ENCODE peak calls at places on chromosomes 5 and 9, in seven cellular contexts. E is tibial nerve, W is body of pancreas, Q is spleen, P is adrenal gland, D is thyroid gland, J is HCT116. S is an unnamed sample.

GRCh38 chr9:88388886-88389617 is 808 bp downstream of the SPIN1 start:
- DNase-seq in J (peak; percentile 15), P (peak; percentile 79), E (no peak), Q (peak; percentile 90), D (peak; percentile 66), W (peak; percentile 52), S (peak; percentile 38)

GRCh38 chr5:150599917-150600511 is 40.4 kb upstream of the SYNPO start:
- DNase-seq in E (peak; percentile 40), Q (peak; percentile 78), J (no peak), W (peak; percentile 87), D (peak; percentile 79), P (peak; percentile 88), S (peak; percentile 86)

GRCh38 chr5:90934738-90935137 is 376.1 kb downstream of the ADGRV1 start:
- DNase-seq in P (no peak), E (no peak), W (no peak), Q (no peak), D (no peak), J (no peak), S (no peak)

GRCh38 chr9:86718373-86718772 is 228.9 kb downstream of the GAS1 start:
- DNase-seq in E (no peak), P (no peak), Q (no peak), D (no peak), J (no peak), W (no peak), S (no peak)

GRCh38 chr5:173538654-173539053 is 77.8 kb downstream of the BOD1 start:
- DNase-seq in J (no peak), P (no peak), E (no peak), D (no peak), Q (no peak), W (no peak), S (no peak)

GRCh38 chr5:135248801-135249231 is 150.2 kb downstream of the MACROH2A1 start:
- DNase-seq in P (peak; percentile 19), J (no peak), Q (peak; percentile 53), D (no peak), E (no peak), W (no peak), S (peak; percentile 17)

GRCh38 chr9:136946893-136947891 is 2.1 kb downstream of the C8G start:
- DNase-seq in E (no peak), D (peak; percentile 55), Q (peak; percentile 80), W (no peak), J (no peak), P (no peak), S (no peak)

GRCh38 chr5:10775646-10776045 is 14.6 kb upstream of the DAP start:
- DNase-seq in J (no peak), P (no peak), D (no peak), Q (no peak), E (no peak), W (no peak), S (no peak)

GRCh38 chr5:100667021-100667671 is 132.0 kb downstream of the FAM174A start:
- DNase-seq in P (no peak), W (no peak), Q (no peak), D (no peak), J (no peak), E (no peak), S (no peak)

GRCh38 chr5:126108505-126108904 is 314.7 kb upstream of the GRAMD2B start:
- DNase-seq in W (no peak), D (no peak), J (no peak), Q (no peak), P (no peak), E (no peak), S (no peak)

GRCh38 chr5:116032094-116032517 is at the start of gene ARL14EPL:
- DNase-seq in W (peak; percentile 31), Q (no peak), P (peak; percentile 62), J (peak; percentile 99), E (no peak), D (peak; percentile 12), S (peak; percentile 35)

DNA sequence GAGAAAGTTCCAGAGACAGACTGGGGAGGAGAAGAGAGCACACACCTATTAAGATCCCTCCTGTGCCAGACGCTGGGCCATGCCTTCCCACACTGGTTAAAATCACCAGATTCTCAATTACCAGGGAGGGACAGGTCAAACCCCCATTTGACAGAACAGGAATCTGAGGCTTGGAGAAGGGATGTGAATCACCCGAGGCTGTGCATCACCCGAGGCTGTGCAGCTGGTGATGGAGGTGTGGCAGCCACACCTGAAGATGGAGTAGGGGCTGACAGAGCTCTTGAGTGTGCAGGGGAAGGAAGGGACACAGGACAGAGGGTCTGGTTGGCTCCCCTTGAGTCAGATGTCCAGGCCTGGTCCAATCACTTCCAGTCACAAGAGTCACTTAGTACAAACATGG is 70.6 kb downstream of the LMX1B start:
- DNase-seq in W (no peak), P (no peak), J (no peak), Q (no peak), E (no peak), D (no peak), S (no peak)
- H3K27me3 ChIP-seq in W (peaks cover 20% of the 10 kb centered on the region), P (peaks cover 41% of the 10 kb centered on the region), J (no peaks in the 10 kb centered on the region), Q (peaks cover 32% of the 10 kb centered on the region), E (no peaks in the 10 kb centered on the region), D (no peaks in the 10 kb centered on the region), S (peaks cover 100% of the 10 kb centered on the region)

GRCh38 chr5:142012792-142013388 is at the start of gene GNPDA1:
- DNase-seq in J (peak; percentile 49), P (peak; percentile 86), D (peak; percentile 87), W (peak; percentile 87), E (peak; percentile 66), Q (peak; percentile 96), S (peak; percentile 88)
- TF ChIP-seq POLR2A in J (peak; percentile 75), P (peak; percentile 66), D (no peak), W (peak; percentile 58), E (peak; percentile 91), Q (no peak), S (no peak)

GRCh38 chr5:14406554-14406849 is 175.1 kb upstream of the OTULINL start:
- DNase-seq in J (no peak), E (no peak), W (no peak), Q (no peak), P (no peak), D (no peak), S (no peak)

GRCh38 chr5:14405706-14406553 is 175.7 kb upstream of the OTULINL start:
- DNase-seq in E (no peak), P (no peak), J (no peak), W (peak; percentile 47), D (no peak), Q (no peak), S (no peak)

GRCh38 chr5:14405267-14405666 is 176.3 kb upstream of the OTULINL start:
- DNase-seq in Q (no peak), W (no peak), J (no peak), P (no peak), E (no peak), D (no peak), S (no peak)

GRCh38 chr5:14407051-14407450 is 174.5 kb upstream of the OTULINL start:
- DNase-seq in E (no peak), W (no peak), D (no peak), J (no peak), P (no peak), Q (no peak), S (no peak)

DNA sequence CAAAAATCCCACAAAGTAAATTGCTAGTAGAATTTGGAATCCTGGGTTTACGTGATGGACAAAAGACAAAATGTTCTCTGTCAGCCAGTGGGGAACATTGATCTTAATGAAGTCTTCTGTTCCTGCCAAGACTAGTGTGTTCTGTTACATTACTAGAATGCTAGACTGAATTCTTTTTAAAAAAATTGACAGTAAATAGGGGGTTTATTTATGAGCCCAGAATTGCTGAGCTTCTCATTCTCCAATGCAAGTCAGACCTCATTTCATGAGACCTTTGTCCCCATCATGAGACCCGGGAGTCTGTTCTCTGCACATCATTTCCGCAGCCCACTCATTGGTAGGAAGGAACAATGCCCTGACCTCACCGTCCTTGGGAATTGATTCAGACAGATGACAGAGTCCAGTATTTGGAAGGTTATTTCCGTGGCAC is 173.8 kb upstream of the OTULINL start:
- DNase-seq in J (no peak), W (peak; percentile 46), Q (no peak), D (no peak), E (no peak), P (peak; percentile 54), S (no peak)
- H3K27me3 ChIP-seq in J (no peaks in the 10 kb centered on the region), W (no peaks in the 10 kb centered on the region), Q (no peaks in the 10 kb centered on the region), D (no peaks in the 10 kb centered on the region), E (no peaks in the 10 kb centered on the region), P (no peaks in the 10 kb centered on the region), S (no peaks in the 10 kb centered on the region)

GRCh38 chr9:74952281-74953151 is at the start of gene C9orf40:
- DNase-seq in D (peak; percentile 86), W (peak; percentile 91), J (peak; percentile 81), P (peak; percentile 92), E (peak; percentile 78), Q (peak; percentile 100), S (peak; percentile 91)
- TF ChIP-seq POLR2A in D (no peak), W (peak; percentile 48), J (no peak), P (no peak), E (peak; percentile 29), Q (no peak), S (no peak)

GRCh38 chr5:143399616-143400540 is 3.6 kb downstream of the NR3C1 start:
- DNase-seq in D (no peak), J (no peak), Q (no peak), W (no peak), E (no peak), P (no peak), S (no peak)
- H3K27me3 ChIP-seq in D (no peaks in the 10 kb centered on the region), J (no peaks in the 10 kb centered on the region), Q (no peaks in the 10 kb centered on the region), W (no peaks in the 10 kb centered on the region), E (no peaks in the 10 kb centered on the region), P (no peaks in the 10 kb centered on the region), S (no peaks in the 10 kb centered on the region)

GRCh38 chr9:123265833-123266232 is 2.6 kb downstream of the STRBP start:
- DNase-seq in W (no peak), J (no peak), D (no peak), E (no peak), P (no peak), Q (no peak), S (no peak)

GRCh38 chr9:123268950-123269302 is 540 bp upstream of the STRBP start:
- DNase-seq in P (no peak), E (no peak), Q (no peak), D (no peak), J (no peak), W (no peak), S (no peak)

GRCh38 chr9:123268240-123268949 is at the start of gene STRBP:
- DNase-seq in P (peak; percentile 88), J (peak; percentile 74), E (peak; percentile 80), W (peak; percentile 94), D (peak; percentile 94), Q (peak; percentile 98), S (peak; percentile 95)

GRCh38 chr9:123267481-123268239 is 726 bp downstream of the STRBP start:
- DNase-seq in E (no peak), D (peak; percentile 38), Q (peak; percentile 84), W (peak; percentile 15), P (peak; percentile 28), J (no peak), S (peak; percentile 32)

DNA sequence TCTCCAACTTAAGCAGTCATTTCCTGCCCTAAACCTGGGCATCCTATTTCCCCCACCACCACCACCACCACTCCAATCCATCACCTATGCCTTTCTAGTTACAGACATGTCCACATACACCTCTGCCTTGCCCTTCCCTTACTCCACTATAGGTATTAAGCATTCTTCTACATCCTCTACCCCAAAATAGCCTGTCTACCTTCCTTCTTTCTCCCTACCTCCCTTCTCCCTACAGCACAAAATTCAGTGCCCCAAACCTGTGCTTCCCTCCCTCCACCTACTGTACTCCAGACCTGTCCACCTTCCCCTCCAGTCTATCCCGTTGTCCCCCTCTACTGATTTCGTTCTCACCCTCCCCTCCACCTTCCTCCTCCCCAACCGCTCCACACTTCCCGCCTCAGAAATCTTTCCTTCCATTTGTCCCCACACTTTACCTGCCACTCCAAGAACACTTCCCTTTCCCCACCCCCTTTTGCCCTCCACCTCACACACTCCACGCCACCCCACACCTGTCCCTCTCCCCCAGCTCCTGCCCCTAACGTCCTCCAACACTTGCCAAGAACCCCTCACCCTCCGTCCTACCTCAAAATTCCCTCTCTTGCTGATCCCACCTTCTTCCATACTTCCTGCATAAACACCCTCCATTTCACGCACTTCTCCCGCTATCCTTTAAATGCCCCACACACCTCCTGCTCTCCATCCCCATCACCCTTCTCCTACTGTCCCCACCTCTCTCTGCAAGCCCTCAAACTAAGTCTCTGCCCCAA is 1.5 kb downstream of the STRBP start:
- DNase-seq in D (no peak), J (no peak), W (no peak), Q (no peak), E (no peak), P (no peak), S (no peak)
- TF ChIP-seq POLR2A in D (no peak), J (no peak), W (no peak), Q (no peak), E (no peak), P (no peak), S (no peak)